ENCODE peak calls at places on chromosomes 5 and 9, in four cellular contexts. Y is fibroblast of lung, X is MM.1S, Q is mammary epithelial cell. K is an unnamed sample.

GRCh38 chr5:150789943-150790611 is 11.5 kb downstream of the SMIM3 start:
- DNase-seq in Y (peak; percentile 100), X (peak; percentile 16), Q (peak; percentile 100), K (peak; percentile 75)

GRCh38 chr5:102754499-102755424 is at the start of gene PAM:
- DNase-seq in Y (peak; percentile 72), X (peak; percentile 84), Q (peak; percentile 81), K (peak; percentile 77)

GRCh38 chr5:55363861-55364260 is 56.1 kb downstream of the MTREX start:
- DNase-seq in Y (peak; percentile 73), X (no peak), Q (no peak), K (no peak)

GRCh38 chr5:64767959-64768357 is 533 bp downstream of the SREK1IP1 start:
- DNase-seq in Y (peak; percentile 32), X (peak; percentile 13), Q (no peak), K (peak; percentile 37)

GRCh38 chr5:65262094-65262493 is 219.6 kb downstream of the ADAMTS6 start:
- DNase-seq in Y (peak; percentile 70), X (no peak), Q (peak; percentile 1), K (no peak)

GRCh38 chr5:133332732-133333024 is 279.7 kb downstream of the FSTL4 start:
- DNase-seq in Y (no peak), X (no peak), Q (no peak), K (no peak)

GRCh38 chr9:27768781-27769180 is 195.5 kb upstream of the C9orf72 start:
- DNase-seq in Y (no peak), X (peak; percentile 62), Q (no peak), K (no peak)

GRCh38 chr9:4640027-4640426 is 22.1 kb upstream of the PLPP6 start:
- DNase-seq in Y (no peak), X (peak; percentile 32), Q (no peak), K (peak; percentile 36)

GRCh38 chr5:36619012-36619635 is 12.7 kb downstream of the SLC1A3 start:
- DNase-seq in Y (no peak), X (no peak), Q (no peak), K (no peak)

GRCh38 chr5:34550255-34550654 is 105.9 kb upstream of the RAI14 start:
- DNase-seq in Y (no peak), X (no peak), Q (no peak), K (no peak)

GRCh38 chr5:78243091-78243490 is 51.4 kb downstream of the AP3B1 start:
- DNase-seq in Y (no peak), X (no peak), Q (no peak), K (no peak)

GRCh38 chr5:2995035-2995434 is 243.6 kb upstream of the IRX2 start:
- DNase-seq in Y (no peak), X (no peak), Q (no peak), K (no peak)

GRCh38 chr9:133738039-133738805 is at the start of gene SARDH:
- DNase-seq in Y (peak; percentile 39), X (no peak), Q (no peak), K (no peak)

GRCh38 chr9:97807681-97808080 is 45.3 kb upstream of the FOXE1 start:
- DNase-seq in Y (no peak), X (no peak), Q (peak; percentile 71), K (no peak)

GRCh38 chr9:108784998-108785397 is 70.8 kb downstream of the ACTL7B start:
- DNase-seq in Y (peak; percentile 65), X (no peak), Q (peak; percentile 56), K (no peak)

GRCh38 chr9:129027685-129028191 is 393 bp downstream of the SH3GLB2 start:
- DNase-seq in Y (peak; percentile 34), X (peak; percentile 70), Q (peak; percentile 57), K (peak; percentile 76)

GRCh38 chr5:122942164-122942914 is 94.2 kb downstream of the PPIC start:
- DNase-seq in Y (peak; percentile 72), X (no peak), Q (peak; percentile 10), K (no peak)

GRCh38 chr9:76817489-76817888 is 53.3 kb downstream of the PCA3 start:
- DNase-seq in Y (peak; percentile 73), X (no peak), Q (peak; percentile 72), K (no peak)

GRCh38 chr9:88436379-88436778 is 48.1 kb downstream of the SPIN1 start:
- DNase-seq in Y (no peak), X (no peak), Q (no peak), K (no peak)

GRCh38 chr9:93670208-93671029 is 94.0 kb downstream of the PHF2 start:
- DNase-seq in Y (peak; percentile 25), X (no peak), Q (no peak), K (peak; percentile 51)

GRCh38 chr5:84383816-84384603 is 670 bp downstream of the EDIL3 start:
- DNase-seq in Y (peak; percentile 71), X (no peak), Q (peak; percentile 53), K (no peak)

GRCh38 chr9:115216873-115217272 is 98.9 kb upstream of the TNC start:
- DNase-seq in Y (no peak), X (no peak), Q (no peak), K (no peak)

GRCh38 chr9:108880917-108881316 is 18.9 kb downstream of the ACTL7A start:
- DNase-seq in Y (no peak), X (no peak), Q (no peak), K (no peak)

GRCh38 chr5:127400524-127400923 is 109.9 kb downstream of the MEGF10 start:
- DNase-seq in Y (no peak), X (no peak), Q (peak; percentile 0), K (no peak)

GRCh38 chr9:121675969-121676822 is 24.8 kb downstream of the DAB2IP start:
- DNase-seq in Y (no peak), X (no peak), Q (no peak), K (no peak)

GRCh38 chr5:78527054-78527884 is 121.3 kb downstream of the LHFPL2 start:
- DNase-seq in Y (peak; percentile 97), X (no peak), Q (peak; percentile 89), K (no peak)

GRCh38 chr9:125889524-125890473 is 142.6 kb downstream of the PBX3 start:
- DNase-seq in Y (peak; percentile 78), X (no peak), Q (peak; percentile 52), K (no peak)

GRCh38 chr5:132327278-132327959 is 33.2 kb downstream of the SLC22A4 start:
- DNase-seq in Y (peak; percentile 32), X (no peak), Q (no peak), K (no peak)
- TF ChIP-seq EZH2 in Y (no peak), X (no peak), Q (no peak), K (no peak)

GRCh38 chr9:34151398-34151797 is 24.9 kb upstream of the DCAF12 start:
- DNase-seq in Y (no peak), X (no peak), Q (no peak), K (no peak)
- H3K4me1 ChIP-seq in Y (no peaks in the 10 kb centered on the region), X (no peaks in the 10 kb centered on the region), Q (no peaks in the 10 kb centered on the region), K (no peaks in the 10 kb centered on the region)

DNA sequence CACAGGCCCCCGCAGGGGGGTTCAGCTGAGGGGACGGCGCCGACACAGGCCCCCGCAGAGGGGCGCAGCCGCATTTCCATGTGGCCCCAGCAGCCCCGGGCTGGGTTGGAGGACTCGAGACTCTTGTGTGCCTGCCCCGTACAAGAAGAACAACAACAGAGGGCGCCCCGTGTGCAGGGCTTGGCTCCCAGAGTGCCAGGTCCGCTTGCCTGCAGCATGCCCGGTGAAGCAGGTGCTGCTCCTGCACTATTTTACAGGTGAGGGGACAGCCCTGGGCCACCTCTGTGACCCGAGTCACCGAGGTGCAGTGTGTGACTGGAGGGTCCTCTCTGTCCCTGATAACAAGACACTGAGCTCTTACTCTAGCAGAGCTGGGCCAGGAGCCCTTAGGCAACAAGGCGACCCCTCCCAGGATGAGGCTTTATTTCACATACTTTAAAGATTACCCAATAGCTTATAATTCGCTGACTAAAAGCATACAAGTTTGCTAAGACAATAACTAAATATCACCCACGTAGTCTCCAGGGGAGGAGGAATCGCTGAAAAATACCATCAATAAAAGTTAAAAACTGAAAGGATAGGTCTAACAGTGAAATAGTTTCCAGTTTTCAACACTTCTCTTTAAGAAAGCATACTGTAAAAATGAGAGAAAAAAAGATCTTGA is 41.7 kb upstream of the SLC9A3 start:
- DNase-seq in Y (peak; percentile 10), X (no peak), Q (no peak), K (no peak)
- TF ChIP-seq EZH2 in Y (no peak), X (no peak), Q (peak; percentile 80), K (no peak)

GRCh38 chr5:58505971-58506640 is 14.9 kb downstream of the GAPT start:
- DNase-seq in Y (no peak), X (no peak), Q (no peak), K (no peak)
- H3K4me1 ChIP-seq in Y (no peaks in the 10 kb centered on the region), X (no peaks in the 10 kb centered on the region), Q (no peaks in the 10 kb centered on the region), K (no peaks in the 10 kb centered on the region)

GRCh38 chr9:130662927-130663257 is 1.5 kb upstream of the PRDM12 start:
- DNase-seq in Y (no peak), X (no peak), Q (no peak), K (no peak)

GRCh38 chr9:130662099-130662926 is 2.1 kb upstream of the PRDM12 start:
- DNase-seq in Y (no peak), X (no peak), Q (no peak), K (no peak)

GRCh38 chr9:130660683-130661460 is 3.5 kb upstream of the PRDM12 start:
- DNase-seq in Y (no peak), X (no peak), Q (no peak), K (no peak)

GRCh38 chr9:130660326-130660682 is 4.1 kb upstream of the PRDM12 start:
- DNase-seq in Y (no peak), X (no peak), Q (no peak), K (no peak)

GRCh38 chr9:130661461-130662098 is 2.8 kb upstream of the PRDM12 start:
- DNase-seq in Y (no peak), X (no peak), Q (no peak), K (no peak)
- TF ChIP-seq EZH2 in Y (no peak), X (no peak), Q (no peak), K (no peak)

DNA sequence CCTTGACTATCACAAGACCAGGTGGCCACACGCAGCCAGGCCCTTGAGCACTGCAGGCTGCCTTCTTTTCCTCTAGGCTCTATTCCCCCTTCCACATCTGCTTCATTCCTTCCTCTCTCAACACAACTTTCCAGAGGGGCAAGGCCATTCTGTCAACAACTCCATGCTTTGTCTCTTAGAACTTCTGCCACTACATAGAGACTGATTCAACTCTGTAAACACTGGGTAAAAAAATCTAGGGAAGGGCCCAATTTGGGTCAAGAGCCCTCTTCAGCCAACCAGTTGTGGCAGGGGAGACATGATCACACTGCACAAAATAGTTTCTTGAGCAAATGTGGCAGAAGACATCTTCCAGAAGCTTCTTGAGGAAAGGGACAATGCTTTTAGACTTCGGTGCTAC is 55.6 kb downstream of the ATPSCKMT start:
- DNase-seq in Y (no peak), X (no peak), Q (no peak), K (no peak)
- H3K4me1 ChIP-seq in Y (no peaks in the 10 kb centered on the region), X (no peaks in the 10 kb centered on the region), Q (no peaks in the 10 kb centered on the region), K (no peaks in the 10 kb centered on the region)

K was measured in DND-41.